ENCODE peak calls at places on chromosomes 2 and 18, in four cellular contexts. C is choroid plexus epithelial cell, S is fibroblast of the aortic adventitia, A is GM12865. Z is an unnamed sample.

GRCh38 chr2:126761981-126762878 is 106.3 kb downstream of the GYPC start:
- DNase-seq in C (no peak), S (no peak), A (peak), Z (no peak)

GRCh38 chr18:22827216-22827615 is 105.9 kb upstream of the RBBP8 start:
- DNase-seq in C (peak), S (peak), A (no peak), Z (no peak)

GRCh38 chr18:43543236-43543635 is 265.9 kb upstream of the SYT4 start:
- DNase-seq in C (no peak), S (no peak), A (no peak), Z (no peak)

GRCh38 chr2:24822049-24822706 is 29.0 kb downstream of the CENPO start:
- DNase-seq in C (peak), S (no peak), A (no peak), Z (no peak)

GRCh38 chr18:2482711-2483475 is 88.4 kb downstream of the METTL4 start:
- DNase-seq in C (no peak), S (no peak), A (no peak), Z (no peak)

GRCh38 chr2:137838255-137839092 is 125.8 kb upstream of the HNMT start:
- DNase-seq in C (peak), S (peak), A (peak), Z (no peak)

GRCh38 chr2:30315391-30316055 is 84.2 kb downstream of the LBH start:
- DNase-seq in C (no peak), S (peak), A (peak), Z (no peak)

GRCh38 chr2:63052411-63053234 is 2.0 kb downstream of the OTX1 start:
- DNase-seq in C (no peak), S (no peak), A (no peak), Z (no peak)

GRCh38 chr18:58012356-58012755 is 31.7 kb upstream of the NEDD4L start:
- DNase-seq in C (no peak), S (no peak), A (no peak), Z (no peak)

GRCh38 chr18:26442139-26442538 is 106.2 kb downstream of the KCTD1 start:
- DNase-seq in C (no peak), S (peak), A (no peak), Z (no peak)

GRCh38 chr2:28951910-28952805 is 28.9 kb upstream of the TOGARAM2 start:
- DNase-seq in C (peak), S (peak), A (no peak), Z (no peak)

GRCh38 chr2:43542285-43542933 is 53.4 kb downstream of the THADA start:
- DNase-seq in C (peak), S (peak), A (peak), Z (no peak)

GRCh38 chr2:188833799-188834198 is 140.4 kb upstream of the COL3A1 start:
- DNase-seq in C (no peak), S (no peak), A (no peak), Z (no peak)

GRCh38 chr2:200252661-200253067 is 53.8 kb upstream of the SPATS2L start:
- DNase-seq in C (peak), S (peak), A (no peak), Z (peak)

GRCh38 chr2:182625814-182626213 is 90.2 kb upstream of the DNAJC10 start:
- DNase-seq in C (no peak), S (no peak), A (no peak), Z (no peak)

GRCh38 chr2:36960005-36960675 is 6.2 kb downstream of the STRN start:
- DNase-seq in C (no peak), S (no peak), A (no peak), Z (no peak)

DNA sequence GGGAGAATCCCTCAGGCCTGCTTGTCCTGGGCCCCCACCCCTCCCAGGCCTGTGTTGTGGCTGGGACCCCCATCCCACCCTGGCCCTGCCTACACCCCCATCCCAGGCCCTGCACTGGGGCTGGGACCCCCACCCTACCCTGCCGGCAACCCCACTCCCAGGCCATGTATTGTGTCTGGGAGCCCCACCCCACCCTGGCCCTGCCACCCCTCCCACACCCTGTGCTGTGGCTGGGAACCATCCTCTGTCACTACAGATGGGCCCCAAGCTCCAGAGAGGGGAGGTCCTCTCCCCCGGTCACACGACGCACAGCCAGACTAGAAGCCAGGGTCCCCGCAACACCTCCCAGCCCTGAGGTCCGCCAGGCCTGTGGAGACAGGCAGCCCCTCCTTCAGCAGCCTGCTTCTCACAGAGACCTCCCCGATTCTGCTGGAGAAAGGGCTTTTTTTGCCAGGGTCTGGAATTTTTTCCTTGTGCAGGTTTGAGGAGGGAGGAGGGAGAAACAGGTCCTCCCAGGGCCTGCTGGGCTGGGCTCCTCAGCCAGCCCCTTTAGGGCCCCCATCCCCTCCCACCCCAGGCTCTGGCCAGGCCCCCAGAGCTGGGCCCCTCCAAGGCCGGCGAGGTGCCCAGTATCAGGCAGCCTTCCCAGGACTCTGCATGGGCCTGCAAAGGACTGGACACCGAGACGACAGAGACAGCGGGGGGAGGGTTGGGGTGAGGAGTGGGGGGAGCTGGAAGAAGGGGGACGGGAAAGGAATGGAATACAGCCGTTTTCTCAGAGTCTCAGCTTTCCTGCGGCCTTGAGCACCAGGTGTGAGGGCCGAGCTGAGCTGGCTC is 28.0 kb downstream of the KIF1A start:
- DNase-seq in C (no peak), S (no peak), A (no peak), Z (no peak)
- TF ChIP-seq CTCF in C (no peak), S (no peak), A (no peak), Z (no peak)

GRCh38 chr2:226869371-226869770 is 33.5 kb downstream of the RHBDD1 start:
- DNase-seq in C (peak), S (no peak), A (no peak), Z (no peak)
- H3K4me3 ChIP-seq in C (no peak), S (no peak), A (no peak), Z (no peak)

GRCh38 chr2:238015705-238016104 is 45.1 kb upstream of the SCLY start:
- DNase-seq in C (no peak), S (no peak), A (no peak), Z (no peak)
- TF ChIP-seq CTCF in C (peak), S (peak), A (peak), Z (peak)

DNA sequence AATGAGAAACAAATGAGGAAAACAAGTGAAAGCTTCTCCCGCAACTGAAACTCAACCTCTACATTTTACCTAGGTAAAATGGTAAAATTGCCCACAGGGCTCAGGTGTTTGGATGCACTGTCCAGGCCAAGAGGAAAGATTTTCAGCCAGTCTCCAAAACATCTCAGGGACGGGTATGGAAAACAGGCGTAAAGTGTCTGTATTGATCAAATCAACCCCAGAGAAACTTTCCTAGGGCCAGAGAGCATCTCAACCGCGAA is 361 bp upstream of the HAT1 start:
- DNase-seq in C (no peak), S (no peak), A (no peak), Z (no peak)
- H3K4me3 ChIP-seq in C (peak), S (peak), A (peak), Z (peak)

GRCh38 chr18:66560092-66560491 is 43.8 kb downstream of the CDH19 start:
- DNase-seq in C (peak), S (peak), A (peak), Z (no peak)
- TF ChIP-seq CTCF in C (peak), S (no peak), A (no peak), Z (no peak)

GRCh38 chr2:134231296-134231964 is 22.4 kb upstream of the MGAT5 start:
- DNase-seq in C (peak), S (no peak), A (peak), Z (no peak)
- H3K4me3 ChIP-seq in C (no peak), S (no peak), A (peak), Z (no peak)

GRCh38 chr18:46903406-46903805 is 13.9 kb downstream of the PIAS2 start:
- DNase-seq in C (no peak), S (no peak), A (no peak), Z (no peak)

GRCh38 chr18:46894124-46894523 is 23.2 kb downstream of the PIAS2 start:
- DNase-seq in C (no peak), S (no peak), A (no peak), Z (no peak)

GRCh38 chr18:46899274-46899948 is 17.9 kb downstream of the PIAS2 start:
- DNase-seq in C (peak), S (no peak), A (peak), Z (no peak)
- TF ChIP-seq CTCF in C (no peak), S (no peak), A (no peak), Z (no peak)

GRCh38 chr2:55140316-55141219 is 90.3 kb upstream of the RTN4 start:
- DNase-seq in C (no peak), S (no peak), A (no peak), Z (no peak)
- H3K4me3 ChIP-seq in C (no peak), S (no peak), A (no peak), Z (no peak)